ENCODE peak calls at places on chromosomes 13 and 19, in seven cellular contexts. L, A, B, G, W, Y and P are unnamed samples.

GRCh38 chr13:49248433-49249002 is 793 bp downstream of the CDADC1 start:
- DNase-seq in L (peak; percentile 29), A (no peak), B (peak; percentile 6), G (peak; percentile 19), W (peak; percentile 32), Y (peak; percentile 6), P (peak; percentile 15)

GRCh38 chr19:53518061-53518460 is 19.9 kb upstream of the ZNF331 start:
- DNase-seq in L (no peak), A (no peak), B (no peak), G (no peak), W (no peak), Y (no peak), P (no peak)

GRCh38 chr19:58345558-58345957 is 7.7 kb downstream of the A1BG start:
- DNase-seq in L (no peak), A (no peak), B (no peak), G (no peak), W (no peak), Y (no peak), P (no peak)

GRCh38 chr13:27016871-27017270 is 154.7 kb downstream of the USP12 start:
- DNase-seq in L (no peak), A (no peak), B (no peak), G (no peak), W (no peak), Y (no peak), P (no peak)

GRCh38 chr19:34556500-34556899 is 74.9 kb downstream of the WTIP start:
- DNase-seq in L (no peak), A (no peak), B (peak; percentile 30), G (peak; percentile 53), W (no peak), Y (peak; percentile 23), P (peak; percentile 36)

GRCh38 chr13:28322256-28322895 is 172.6 kb downstream of the FLT1 start:
- DNase-seq in L (peak; percentile 42), A (no peak), B (peak; percentile 52), G (no peak), W (no peak), Y (no peak), P (no peak)

GRCh38 chr19:46813570-46814358 is 25.4 kb upstream of the SLC1A5 start:
- DNase-seq in L (peak; percentile 46), A (peak; percentile 84), B (peak; percentile 43), G (no peak), W (peak; percentile 62), Y (no peak), P (no peak)

GRCh38 chr19:6459356-6460098 is at the start of gene SLC25A23:
- DNase-seq in L (peak; percentile 64), A (peak; percentile 89), B (peak; percentile 80), G (peak; percentile 89), W (peak; percentile 74), Y (peak; percentile 87), P (peak; percentile 85)

DNA sequence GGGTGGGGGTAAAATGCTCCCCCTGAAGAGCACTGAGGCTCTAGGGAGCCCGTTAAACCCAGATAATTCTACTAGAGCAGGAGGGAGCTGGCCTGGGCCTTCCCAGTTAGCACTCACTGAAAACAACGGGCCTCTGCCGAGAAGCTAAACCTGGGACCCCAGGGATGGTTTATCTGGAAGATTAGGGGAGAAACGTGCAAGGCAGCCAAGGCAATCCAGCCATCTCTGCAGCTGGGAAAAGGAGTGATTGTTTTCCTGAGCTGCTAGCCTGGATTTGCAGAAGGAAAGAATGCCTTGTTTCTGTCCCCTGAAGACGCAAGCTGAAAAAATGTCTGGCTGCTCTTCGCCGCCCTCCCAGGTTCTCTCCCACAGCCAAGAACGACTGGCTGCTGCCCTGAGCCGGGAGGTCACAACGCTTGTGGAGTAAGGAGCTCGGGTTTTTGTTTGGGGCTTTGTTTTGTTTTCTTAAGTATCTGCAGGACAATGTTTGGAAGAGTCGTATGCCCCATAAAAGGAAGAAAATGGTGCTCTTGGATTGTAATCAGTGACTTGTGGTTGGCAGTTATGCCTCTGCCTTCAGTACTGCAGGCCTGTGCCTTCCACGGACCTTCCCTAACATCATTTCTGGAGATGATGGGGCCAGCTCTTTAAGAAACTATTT is 31.5 kb downstream of the COL4A2 start:
- DNase-seq in L (peak; percentile 75), A (no peak), B (no peak), G (no peak), W (no peak), Y (no peak), P (no peak)
- H3K4me1 ChIP-seq in L (peaks cover 64% of the 10 kb centered on the region), A (peaks cover 21% of the 10 kb centered on the region), B (peaks cover 12% of the 10 kb centered on the region), G (peaks cover 27% of the 10 kb centered on the region), W (peaks cover 15% of the 10 kb centered on the region), Y (peaks cover 35% of the 10 kb centered on the region), P (no peaks in the 10 kb centered on the region)

GRCh38 chr13:51583469-51583874 is 790 bp upstream of the WDFY2 start:
- DNase-seq in L (no peak), A (no peak), B (no peak), G (no peak), W (no peak), Y (no peak), P (no peak)

GRCh38 chr13:51584731-51585191 is 499 bp downstream of the WDFY2 start:
- DNase-seq in L (peak; percentile 37), A (peak; percentile 90), B (peak; percentile 48), G (peak; percentile 73), W (peak; percentile 63), Y (peak; percentile 81), P (peak; percentile 76)

GRCh38 chr13:51585234-51585672 is 991 bp downstream of the WDFY2 start:
- DNase-seq in L (peak; percentile 24), A (no peak), B (no peak), G (no peak), W (no peak), Y (no peak), P (no peak)

GRCh38 chr13:51585696-51586095 is 1.4 kb downstream of the WDFY2 start:
- DNase-seq in L (peak; percentile 62), A (no peak), B (peak; percentile 65), G (peak; percentile 56), W (no peak), Y (no peak), P (no peak)

DNA sequence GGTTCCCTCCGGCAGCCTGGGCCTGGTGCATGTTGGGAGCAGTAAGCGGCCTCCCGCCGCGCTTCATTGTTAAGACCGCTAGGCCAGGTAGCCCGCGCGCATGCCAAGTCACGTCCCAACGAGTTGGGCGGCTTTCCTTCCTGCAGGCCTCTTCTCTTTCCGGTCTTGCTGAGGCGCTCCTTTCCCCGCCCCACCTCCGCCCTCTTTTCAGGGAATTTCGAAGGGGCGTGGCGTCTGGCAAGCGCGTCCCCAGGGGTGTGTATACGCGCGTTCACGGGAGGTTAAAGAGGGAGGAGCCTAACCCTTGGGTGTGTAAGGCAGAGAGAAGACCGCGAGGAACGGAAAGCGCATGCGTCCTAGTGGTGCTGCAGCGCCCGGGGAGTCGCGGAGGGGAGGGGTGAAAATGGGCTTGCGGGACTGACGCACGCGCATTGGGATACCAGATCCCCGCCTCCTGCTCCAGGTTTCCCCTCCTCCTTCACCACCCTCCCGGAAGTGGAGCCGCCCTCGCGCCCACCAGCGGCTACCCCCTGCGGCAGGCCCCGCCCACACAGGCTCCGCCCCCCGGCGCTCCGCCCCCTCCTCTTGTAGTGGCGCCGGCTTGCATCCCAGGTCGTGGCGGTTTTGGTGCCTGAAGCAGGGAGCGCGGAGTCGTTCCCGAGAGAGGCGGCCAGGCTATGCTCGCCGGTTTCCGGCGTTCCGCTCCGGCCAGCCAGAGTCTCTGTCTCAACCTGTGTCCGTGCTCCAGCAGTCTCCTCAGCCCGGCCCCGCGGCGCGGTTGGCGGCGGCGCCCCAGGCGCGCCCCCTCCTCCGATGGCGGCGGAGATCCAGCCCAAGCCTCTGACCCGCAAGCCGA is at the start of gene WDFY2:
- DNase-seq in L (peak; percentile 100), A (peak; percentile 100), B (peak; percentile 98), G (peak; percentile 100), W (peak; percentile 100), Y (peak; percentile 100), P (peak; percentile 100)
- TF ChIP-seq CTCF in L (peak; percentile 31), A (no peak), B (no peak), G (no peak), W (peak; percentile 29), Y (peak; percentile 6), P (peak; percentile 24)

GRCh38 chr19:39138221-39139211 is 12.9 kb downstream of the PAK4 start:
- DNase-seq in L (no peak), A (peak; percentile 53), B (no peak), G (no peak), W (peak; percentile 52), Y (no peak), P (no peak)
- H3K4me1 ChIP-seq in L (peaks cover 11% of the 10 kb centered on the region), A (peaks cover 19% of the 10 kb centered on the region), B (no peaks in the 10 kb centered on the region), G (no peaks in the 10 kb centered on the region), W (peaks cover 35% of the 10 kb centered on the region), Y (peaks cover 50% of the 10 kb centered on the region), P (peaks cover 71% of the 10 kb centered on the region)

GRCh38 chr19:617551-618246 is 15.6 kb downstream of the POLRMT start:
- DNase-seq in L (no peak), A (no peak), B (no peak), G (no peak), W (no peak), Y (no peak), P (no peak)

GRCh38 chr19:616276-616675 is 17.1 kb downstream of the POLRMT start:
- DNase-seq in L (no peak), A (no peak), B (no peak), G (no peak), W (no peak), Y (no peak), P (no peak)

GRCh38 chr19:616732-617526 is 16.4 kb downstream of the POLRMT start:
- DNase-seq in L (no peak), A (no peak), B (no peak), G (no peak), W (no peak), Y (no peak), P (no peak)

GRCh38 chr19:613732-614567 is 19.4 kb downstream of the POLRMT start:
- DNase-seq in L (no peak), A (no peak), B (no peak), G (no peak), W (no peak), Y (no peak), P (no peak)

DNA sequence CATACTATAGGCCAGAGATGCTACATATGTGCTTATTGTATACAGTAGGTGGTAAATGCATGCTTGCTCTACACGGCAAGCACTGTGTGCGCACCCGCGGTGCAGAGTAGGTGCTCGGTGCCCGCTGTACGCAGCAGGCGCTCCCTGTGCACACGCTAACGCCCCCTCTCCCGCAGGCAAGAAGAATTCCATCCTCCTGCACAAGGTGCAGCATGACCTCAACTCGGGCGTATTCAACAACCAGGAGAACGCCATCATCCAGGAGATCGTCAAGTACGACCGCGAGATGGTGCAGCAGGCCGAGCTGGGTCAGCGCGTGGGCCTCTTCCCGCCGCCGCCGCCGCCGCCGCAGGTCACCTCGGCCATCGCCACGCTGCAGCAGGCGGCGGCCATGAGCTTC is 17.7 kb downstream of the POLRMT start:
- DNase-seq in L (no peak), A (no peak), B (no peak), G (no peak), W (no peak), Y (no peak), P (no peak)
- TF ChIP-seq CTCF in L (no peak), A (no peak), B (no peak), G (no peak), W (no peak), Y (no peak), P (no peak)

DNA sequence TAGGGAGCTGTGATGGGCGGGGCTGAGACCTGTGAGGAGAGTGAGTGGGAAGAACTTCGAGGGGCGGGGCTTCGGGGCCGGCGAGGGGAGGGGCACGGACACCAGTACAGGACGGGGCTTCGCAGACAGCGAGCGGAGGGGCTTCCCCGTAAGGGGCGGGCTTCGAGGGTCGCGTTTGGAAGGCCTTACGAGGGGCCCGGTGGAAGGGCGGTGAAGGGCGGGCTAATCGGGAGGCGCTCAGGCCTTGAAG is 4.1 kb upstream of the EMP3 start:
- DNase-seq in L (peak; percentile 77), A (peak; percentile 100), B (peak; percentile 92), G (peak; percentile 98), W (peak; percentile 99), Y (peak; percentile 98), P (peak; percentile 99)
- H3K4me1 ChIP-seq in L (peaks cover 15% of the 10 kb centered on the region), A (peaks cover 15% of the 10 kb centered on the region), B (peaks cover 48% of the 10 kb centered on the region), G (peaks cover 47% of the 10 kb centered on the region), W (peaks cover 22% of the 10 kb centered on the region), Y (peaks cover 29% of the 10 kb centered on the region), P (peaks cover 25% of the 10 kb centered on the region)

GRCh38 chr13:41453620-41454019 is 3.7 kb upstream of the RGCC start:
- DNase-seq in L (no peak), A (no peak), B (no peak), G (no peak), W (no peak), Y (no peak), P (no peak)
- TF ChIP-seq CTCF in L (no peak), A (no peak), B (no peak), G (no peak), W (no peak), Y (no peak), P (no peak)